ENCODE peak calls at places on chromosomes 13 and 19, in seven cellular contexts. X, N, S, D, U, H and Y are unnamed samples.
A peak's percentile ranks its signal among the peaks of the same experiment; 100 is the strongest.

GRCh38 chr13:44927953-44928352 is 61.3 kb downstream of the NUFIP1 start:
- DNase-seq in H (no peak), D (no peak), X (no peak), S (no peak), U (no peak), N (no peak), Y (no peak)

GRCh38 chr13:48302920-48303330 is 626 bp upstream of the RB1 start:
- DNase-seq in U (no peak), S (no peak), D (no peak), X (no peak), H (no peak), N (no peak), Y (no peak)

GRCh38 chr19:57099199-57099661 is 20.6 kb upstream of the USP29 start:
- DNase-seq in N (no peak), D (no peak), U (no peak), X (peak; percentile 21), H (peak; percentile 23), S (peak; percentile 51), Y (peak; percentile 75)

GRCh38 chr13:62302341-62302740 is 886.7 kb upstream of the PCDH20 start:
- DNase-seq in S (no peak), N (no peak), U (no peak), X (no peak), D (no peak), H (no peak), Y (no peak)

GRCh38 chr13:76812971-76813691 is 73.1 kb downstream of the KCTD12 start:
- DNase-seq in D (no peak), N (peak; percentile 37), X (no peak), U (peak; percentile 94), H (no peak), S (peak; percentile 57), Y (no peak)

GRCh38 chr19:13060233-13060963 is 42.3 kb downstream of the LYL1 start:
- DNase-seq in S (peak; percentile 41), N (no peak), U (no peak), X (peak; percentile 28), D (no peak), H (no peak), Y (no peak)

GRCh38 chr13:26707122-26708006 is 53.2 kb downstream of the GPR12 start:
- DNase-seq in U (peak; percentile 41), D (no peak), S (peak; percentile 68), X (peak; percentile 41), H (peak; percentile 10), N (no peak), Y (peak; percentile 62)

GRCh38 chr19:17777840-17778620 is 16.9 kb upstream of the B3GNT3 start:
- DNase-seq in X (peak; percentile 50), D (peak; percentile 45), U (peak; percentile 44), S (peak; percentile 43), N (no peak), H (no peak), Y (peak; percentile 76)

GRCh38 chr19:36679455-36679854 is 8.0 kb upstream of the ZNF567 start:
- DNase-seq in S (no peak), D (no peak), U (no peak), H (no peak), X (no peak), N (no peak), Y (no peak)
- TF ChIP-seq CTCF in S (no peak), D (no peak), U (no peak), H (no peak), X (no peak), N (no peak), Y (no peak)

GRCh38 chr19:1259873-1260748 is 9.0 kb upstream of the CIRBP start:
- DNase-seq in X (no peak), D (no peak), H (no peak), N (no peak), U (peak; percentile 24), S (no peak), Y (no peak)

GRCh38 chr19:1261863-1262686 is 7.1 kb upstream of the CIRBP start:
- DNase-seq in H (no peak), X (no peak), S (peak; percentile 58), N (peak; percentile 85), U (no peak), D (no peak), Y (no peak)

GRCh38 chr19:1262687-1263123 is 6.4 kb upstream of the CIRBP start:
- DNase-seq in U (no peak), S (peak; percentile 2), H (no peak), N (no peak), X (no peak), D (no peak), Y (no peak)

GRCh38 chr19:1260749-1261511 is 8.2 kb upstream of the CIRBP start:
- DNase-seq in U (peak; percentile 96), H (peak; percentile 80), N (peak; percentile 84), D (peak; percentile 98), X (peak; percentile 94), S (peak; percentile 98), Y (peak; percentile 96)

DNA sequence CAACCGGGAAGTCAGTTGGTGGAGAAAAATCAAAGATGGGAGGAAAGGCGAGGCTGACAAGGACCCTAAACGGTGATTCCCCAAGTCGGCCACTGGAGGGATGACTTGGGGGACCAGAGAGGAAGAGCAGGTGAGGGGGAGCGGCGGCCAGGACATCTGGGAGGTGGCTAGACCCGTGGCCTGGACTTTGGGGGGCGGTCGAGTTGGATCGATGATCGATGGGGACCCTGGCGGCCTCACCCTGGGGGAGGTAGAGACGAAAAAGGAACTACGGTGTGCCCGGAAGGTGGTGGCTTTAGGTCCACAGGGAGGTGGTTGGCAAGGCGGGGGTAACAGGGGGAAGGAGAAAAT is 7.6 kb upstream of the CIRBP start:
- DNase-seq in S (no peak), D (no peak), H (no peak), X (no peak), U (no peak), N (no peak), Y (no peak)
- TF ChIP-seq CTCF in S (peak; percentile 25), D (peak; percentile 25), H (peak; percentile 24), X (peak; percentile 41), U (peak; percentile 6), N (peak; percentile 10), Y (no peak)

GRCh38 chr13:78602561-78603239 is 652 bp downstream of the POU4F1 start:
- DNase-seq in H (no peak), N (no peak), D (no peak), X (no peak), S (no peak), U (no peak), Y (peak; percentile 51)

GRCh38 chr13:78607409-78608253 is 4.3 kb upstream of the POU4F1 start:
- DNase-seq in N (no peak), D (no peak), S (no peak), X (no peak), H (no peak), U (no peak), Y (no peak)

GRCh38 chr13:78603240-78603947 is at the start of gene POU4F1:
- DNase-seq in X (no peak), H (no peak), S (no peak), N (no peak), U (peak; percentile 71), D (peak; percentile 64), Y (peak; percentile 89)

GRCh38 chr13:78606471-78607408 is 3.4 kb upstream of the POU4F1 start:
- DNase-seq in U (no peak), S (no peak), D (no peak), H (no peak), X (no peak), N (no peak), Y (no peak)

DNA sequence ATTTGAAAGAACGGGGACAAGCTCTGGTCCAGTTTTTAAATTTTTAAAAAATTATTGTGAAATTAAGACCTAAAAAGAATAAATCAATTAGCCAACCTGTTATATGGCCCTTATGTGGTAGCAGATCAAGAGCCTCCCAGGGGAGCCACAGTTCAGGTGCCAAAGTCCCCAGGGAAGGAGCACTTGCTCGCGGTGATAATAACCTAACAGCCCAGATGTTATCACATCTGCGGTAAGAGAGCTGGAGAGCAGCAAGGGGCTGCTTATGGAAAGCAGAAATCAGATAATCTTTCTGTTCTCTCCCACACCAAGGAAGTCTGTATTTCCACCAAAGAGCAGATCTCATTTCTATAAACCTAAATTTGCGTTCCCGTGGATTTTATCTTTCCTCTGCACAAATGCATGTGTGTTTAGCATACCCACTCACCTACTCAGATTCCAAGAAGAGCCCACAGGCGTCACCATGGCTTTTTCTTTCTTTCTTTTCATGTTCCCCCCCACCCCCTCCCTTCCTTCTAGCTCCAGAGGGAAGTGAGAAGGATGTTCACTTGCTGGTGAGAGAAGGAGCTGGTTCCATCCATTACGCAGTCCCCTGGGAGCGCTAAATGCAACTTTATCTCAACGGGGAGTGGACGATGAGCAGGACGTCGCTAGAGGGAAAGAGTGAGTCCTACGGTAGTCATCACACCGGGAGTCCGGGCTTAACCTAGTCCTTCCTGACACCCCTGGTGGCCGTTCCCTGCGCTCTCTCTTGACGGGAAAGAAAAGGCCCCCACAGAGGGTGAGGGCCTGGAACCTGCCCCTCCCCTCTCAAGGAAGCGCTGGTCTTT is 1.6 kb upstream of the POU4F1 start:
- DNase-seq in D (no peak), U (no peak), S (no peak), X (no peak), N (no peak), H (no peak), Y (no peak)
- TF ChIP-seq CTCF in D (no peak), U (no peak), S (no peak), X (peak; percentile 24), N (no peak), H (no peak), Y (no peak)

GRCh38 chr13:110107568-110108347 is 199.2 kb downstream of the COL4A1 start:
- DNase-seq in U (no peak), N (no peak), X (no peak), H (no peak), S (no peak), D (no peak), Y (no peak)
- TF ChIP-seq CTCF in U (peak; percentile 16), N (no peak), X (no peak), H (no peak), S (peak; percentile 13), D (no peak), Y (no peak)

DNA sequence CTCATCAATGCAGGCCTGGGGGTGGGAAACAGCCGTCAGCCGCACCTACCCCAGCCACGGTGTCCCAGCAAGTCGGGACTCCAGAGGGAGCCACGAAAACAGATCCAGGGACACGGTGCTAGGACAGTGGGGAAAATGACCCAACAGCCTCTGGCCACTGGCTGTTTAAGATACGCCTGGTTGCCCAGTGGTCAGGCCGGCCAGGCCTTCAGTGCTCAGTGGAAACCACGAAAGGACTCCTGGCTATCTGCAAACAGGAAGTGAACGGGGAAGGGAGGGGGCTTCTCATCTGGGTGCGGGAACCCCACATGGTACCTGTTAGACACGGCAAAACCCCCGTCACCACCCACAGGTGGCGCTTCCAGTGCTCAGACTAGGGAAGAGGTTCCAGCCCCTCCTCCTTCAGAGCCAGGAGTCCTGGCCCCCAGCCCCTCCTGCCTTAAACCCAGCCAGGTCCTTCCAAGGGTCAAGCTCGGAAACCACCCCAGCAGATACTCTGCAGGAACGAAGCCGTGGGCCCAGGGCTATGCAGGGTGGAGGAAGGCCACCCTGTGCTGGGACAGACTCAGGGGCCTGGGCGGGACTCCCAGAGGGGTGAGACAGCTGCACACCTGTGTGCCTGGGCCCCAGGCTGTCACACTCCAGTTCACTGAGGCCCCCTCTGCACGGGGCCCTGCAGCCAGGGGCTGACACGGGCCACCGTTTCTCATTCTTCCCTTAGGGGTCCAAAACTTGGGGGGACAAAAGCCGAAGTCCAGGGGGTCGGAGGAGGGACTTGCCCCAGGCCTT is 4.5 kb downstream of the PPP1R12C start:
- DNase-seq in S (no peak), D (no peak), N (no peak), X (no peak), U (no peak), H (no peak), Y (peak; percentile 72)
- TF ChIP-seq CTCF in S (no peak), D (no peak), N (no peak), X (no peak), U (no peak), H (no peak), Y (no peak)